ENCODE peak calls at places on chromosomes 6 and 20, in ten cellular contexts. H is tibial nerve, B is ovary, F is A549, P is SK-N-SH, X is stomach, Z is GM12878, I is transverse colon, L is HepG2, J is K562. U is an unnamed sample.

GRCh38 chr6:110042670-110043296 is 64.7 kb downstream of the GPR6 start:
- DNase-seq in L (no peak), X (no peak), J (no peak), Z (no peak), P (no peak), F (no peak), B (no peak), H (no peak), I (no peak), U (no peak)

GRCh38 chr6:5499644-5500306 is 238.5 kb downstream of the FARS2 start:
- DNase-seq in X (no peak), J (no peak), H (no peak), P (no peak), I (no peak), Z (no peak), B (no peak), L (no peak), F (no peak), U (no peak)

GRCh38 chr6:131694832-131695426 is 6.3 kb downstream of the OR2A4 start:
- DNase-seq in L (peak; percentile 77), F (peak; percentile 50), B (peak; percentile 44), Z (no peak), P (peak; percentile 60), H (peak; percentile 69), X (peak; percentile 42), J (peak; percentile 47), I (peak; percentile 33), U (no peak)

GRCh38 chr6:42021847-42022754 is 28.2 kb upstream of the TAF8 start:
- DNase-seq in L (no peak), J (no peak), B (no peak), Z (no peak), P (no peak), X (no peak), I (no peak), H (no peak), F (no peak), U (no peak)

GRCh38 chr20:38833857-38834164 is 28.3 kb downstream of the PPP1R16B start:
- DNase-seq in B (no peak), F (no peak), P (no peak), Z (no peak), H (no peak), L (no peak), J (no peak), X (no peak), I (no peak), U (no peak)

GRCh38 chr6:47342824-47343223 is 33.1 kb upstream of the TNFRSF21 start:
- DNase-seq in I (no peak), B (no peak), J (no peak), P (no peak), H (no peak), X (no peak), L (no peak), Z (no peak), F (no peak), U (no peak)

GRCh38 chr6:136956590-136957573 is 34.8 kb downstream of the SLC35D3 start:
- DNase-seq in P (peak; percentile 45), I (no peak), X (no peak), H (no peak), L (no peak), Z (no peak), B (no peak), J (no peak), F (no peak), U (no peak)

GRCh38 chr6:37324131-37325033 is 29.4 kb upstream of the RNF8 start:
- DNase-seq in I (no peak), F (no peak), B (no peak), H (no peak), X (no peak), J (no peak), L (no peak), Z (no peak), P (no peak), U (no peak)

GRCh38 chr6:26607434-26608230 is 10.9 kb downstream of the ABT1 start:
- DNase-seq in Z (no peak), I (peak; percentile 57), B (no peak), P (peak; percentile 71), H (peak; percentile 41), J (peak; percentile 66), X (peak; percentile 39), F (peak; percentile 44), L (peak; percentile 72), U (no peak)

GRCh38 chr6:3494391-3495100 is 37.7 kb upstream of the SLC22A23 start:
- DNase-seq in B (no peak), Z (no peak), F (no peak), H (no peak), L (no peak), J (no peak), I (no peak), P (no peak), X (no peak), U (no peak)

GRCh38 chr20:50151034-50151743 is 2.3 kb downstream of the PEDS1 start:
- DNase-seq in Z (no peak), I (peak; percentile 57), P (no peak), F (no peak), X (peak; percentile 73), J (no peak), L (no peak), B (no peak), H (no peak), U (no peak)

GRCh38 chr20:44990425-44990824 is 24.1 kb downstream of the STK4 start:
- DNase-seq in F (no peak), X (no peak), L (no peak), P (no peak), H (no peak), I (no peak), Z (no peak), J (no peak), B (no peak), U (no peak)

GRCh38 chr6:42368156-42368555 is 83.6 kb downstream of the TRERF1 start:
- DNase-seq in B (no peak), X (no peak), P (no peak), I (no peak), Z (no peak), L (no peak), H (no peak), J (no peak), F (no peak), U (no peak)

DNA sequence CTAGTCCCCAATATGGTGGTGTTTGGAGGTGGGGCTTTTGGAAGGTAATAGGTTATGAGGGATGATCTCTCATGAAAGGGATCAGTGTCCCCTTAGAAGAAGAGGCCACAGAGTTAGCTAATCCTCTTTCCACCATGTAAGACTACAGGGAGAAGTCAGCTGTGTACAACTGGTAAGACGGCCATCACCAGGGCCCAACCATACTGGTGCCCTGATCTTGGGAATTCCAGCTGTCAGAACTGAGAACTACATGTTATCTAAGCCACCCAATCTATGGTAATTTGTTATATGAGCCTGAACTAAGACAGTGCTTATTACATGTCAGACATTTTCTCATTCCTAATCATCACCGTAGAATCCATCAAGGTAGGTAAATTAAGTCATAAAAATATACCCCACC is 77.7 kb upstream of the ZNF217 start:
- DNase-seq in X (no peak), F (no peak), I (no peak), L (no peak), Z (no peak), B (no peak), J (no peak), P (no peak), H (no peak), U (no peak)
- TF ChIP-seq EP300 in X (no peak), F (no peak), I (no peak), L (no peak), Z (no peak), B (no peak), J (no peak), P (no peak), H (no peak), U (no peak)

DNA sequence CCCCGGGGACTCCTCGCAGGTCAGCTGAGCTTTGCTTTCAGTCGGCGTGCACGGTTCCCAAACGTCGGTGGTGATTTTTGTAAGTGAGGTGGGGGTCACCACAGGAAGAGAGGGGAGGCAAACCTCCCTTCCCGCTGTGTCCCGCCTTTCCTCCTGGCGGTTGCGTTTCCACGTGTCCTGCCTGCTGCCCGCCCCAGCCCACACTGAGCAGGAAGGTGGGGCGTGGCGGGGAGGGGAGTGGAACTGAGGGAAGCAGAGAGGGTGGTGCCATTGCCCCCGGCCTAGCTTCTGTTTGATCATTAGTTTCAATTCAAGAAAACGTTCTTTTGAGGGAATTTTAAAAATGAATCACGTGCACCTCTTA is 30.1 kb upstream of the AFDN start:
- DNase-seq in P (no peak), I (peak; percentile 65), J (no peak), Z (no peak), L (no peak), H (no peak), F (no peak), B (no peak), X (no peak), U (no peak)
- TF ChIP-seq EP300 in P (no peak), I (no peak), J (no peak), Z (no peak), L (no peak), H (no peak), F (no peak), B (no peak), X (no peak), U (no peak)

DNA sequence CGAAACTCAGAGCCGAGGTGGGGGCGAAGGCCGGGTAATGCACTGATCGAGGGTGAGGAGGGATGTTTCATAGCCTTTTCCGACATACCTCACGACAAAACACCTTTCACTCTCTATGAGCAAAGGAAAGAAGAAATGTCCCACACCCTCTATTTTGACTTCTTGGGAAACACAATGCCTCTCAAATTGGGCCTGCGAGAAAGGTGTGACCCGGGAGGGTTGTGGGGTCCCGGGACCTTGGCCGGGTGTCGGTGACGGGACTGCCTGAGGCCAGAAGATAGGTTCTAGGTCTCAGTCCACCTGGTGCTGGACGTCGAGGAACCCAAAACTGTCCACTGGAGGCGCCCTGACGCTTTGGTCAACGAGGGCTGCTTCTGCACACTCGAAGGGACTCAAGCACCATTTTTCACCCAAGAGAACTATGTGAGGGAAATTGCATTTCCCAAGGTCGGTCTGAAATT is 41.1 kb upstream of the OSTM1 start:
- DNase-seq in J (peak; percentile 46), Z (no peak), P (peak; percentile 77), F (peak; percentile 63), I (peak; percentile 62), L (peak; percentile 47), X (peak; percentile 66), B (peak; percentile 31), H (no peak), U (no peak)
- TF ChIP-seq EP300 in J (no peak), Z (no peak), P (no peak), F (no peak), I (no peak), L (no peak), X (no peak), B (no peak), H (no peak), U (no peak)

DNA sequence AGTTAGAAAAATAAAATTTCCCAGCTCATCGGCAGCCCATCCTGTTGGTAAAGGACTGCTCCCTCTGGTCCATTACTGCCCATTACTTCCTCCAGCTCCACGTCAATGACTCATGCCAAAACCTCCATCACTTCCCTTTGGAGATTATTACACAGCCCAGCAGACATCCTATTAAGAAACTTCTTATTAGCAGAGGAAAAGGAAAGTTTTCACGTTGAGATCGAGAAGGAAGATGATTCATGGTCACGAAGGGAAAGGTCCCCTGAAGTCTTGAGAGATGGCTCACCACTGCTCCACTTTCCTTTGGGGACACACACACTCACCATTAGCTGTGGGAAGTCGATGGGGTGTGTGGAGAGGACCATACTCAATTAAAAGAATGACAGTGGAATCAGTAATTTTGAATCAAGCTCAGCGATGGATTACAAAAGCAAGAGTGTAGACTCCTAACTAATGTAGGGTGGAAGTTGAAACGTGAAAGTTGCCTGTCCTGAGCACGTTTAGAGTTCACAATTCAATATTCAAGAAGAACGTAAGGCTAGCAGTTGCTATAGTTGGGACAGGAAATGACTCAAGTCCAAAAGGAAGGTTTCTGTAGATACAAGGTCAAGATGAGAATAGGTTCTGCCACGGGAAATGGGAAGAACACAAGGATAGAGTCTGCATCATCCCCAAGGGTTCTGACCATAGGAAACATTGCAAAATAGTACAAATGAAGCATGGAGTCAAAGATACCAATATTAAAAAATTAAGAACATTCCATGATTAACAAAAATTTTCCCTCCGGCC is 21.6 kb downstream of the SASH1 start:
- DNase-seq in Z (no peak), I (no peak), X (no peak), B (no peak), L (no peak), H (no peak), F (no peak), P (no peak), J (no peak), U (no peak)
- TF ChIP-seq EP300 in Z (no peak), I (no peak), X (no peak), B (no peak), L (no peak), H (peak; percentile 51), F (no peak), P (no peak), J (no peak), U (no peak)

U was measured in sigmoid colon.